ENCODE peak calls at places on chromosomes 5 and 9, in ten cellular contexts. One of them, this sample, is unnamed. For H3K27me3 and H3K36me3, the result is how much of the 10 kb centered on the place peaks cover.

GRCh38 chr9:10366171-10366779 is 246.5 kb downstream of the PTPRD start:
- DNase-seq in H1: no peak
- DNase-seq in aorta: no peak
- DNase-seq in adrenal gland: no peak
- DNase-seq in transverse colon: no peak
- DNase-seq in SK-N-SH: peak
- DNase-seq in kidney epithelial cell: no peak
- DNase-seq in bronchial epithelial cell: peak
- DNase-seq in HCT116: peak
- DNase-seq in heart right ventricle: no peak
- DNase-seq in this sample: no peak

GRCh38 chr9:75046725-75047345 is 18.7 kb upstream of the CARNMT1 start:
- DNase-seq in H1: no peak
- DNase-seq in aorta: no peak
- DNase-seq in adrenal gland: no peak
- DNase-seq in transverse colon: no peak
- DNase-seq in SK-N-SH: no peak
- DNase-seq in kidney epithelial cell: no peak
- DNase-seq in bronchial epithelial cell: no peak
- DNase-seq in HCT116: no peak
- DNase-seq in heart right ventricle: no peak
- DNase-seq in this sample: no peak

GRCh38 chr5:144203750-144204596 is 33.3 kb downstream of the KCTD16 start:
- DNase-seq in H1: peak
- DNase-seq in aorta: no peak
- DNase-seq in adrenal gland: peak
- DNase-seq in transverse colon: peak
- DNase-seq in SK-N-SH: peak
- DNase-seq in kidney epithelial cell: no peak
- DNase-seq in bronchial epithelial cell: peak
- DNase-seq in HCT116: peak
- DNase-seq in heart right ventricle: no peak
- DNase-seq in this sample: peak

GRCh38 chr5:146722361-146722779 is 156.2 kb downstream of the PPP2R2B start:
- DNase-seq in H1: no peak
- DNase-seq in aorta: no peak
- DNase-seq in adrenal gland: no peak
- DNase-seq in transverse colon: no peak
- DNase-seq in SK-N-SH: no peak
- DNase-seq in kidney epithelial cell: no peak
- DNase-seq in bronchial epithelial cell: peak
- DNase-seq in HCT116: no peak
- DNase-seq in heart right ventricle: no peak
- DNase-seq in this sample: no peak

GRCh38 chr5:155260798-155261197 is 247.2 kb downstream of the KIF4B start:
- DNase-seq in H1: peak
- DNase-seq in aorta: no peak
- DNase-seq in adrenal gland: no peak
- DNase-seq in transverse colon: no peak
- DNase-seq in SK-N-SH: peak
- DNase-seq in kidney epithelial cell: no peak
- DNase-seq in bronchial epithelial cell: no peak
- DNase-seq in HCT116: peak
- DNase-seq in heart right ventricle: no peak
- DNase-seq in this sample: no peak

GRCh38 chr5:43033845-43034590 is 6.1 kb downstream of the ANXA2R start:
- DNase-seq in H1: peak
- DNase-seq in aorta: no peak
- DNase-seq in adrenal gland: no peak
- DNase-seq in transverse colon: no peak
- DNase-seq in SK-N-SH: no peak
- DNase-seq in kidney epithelial cell: no peak
- DNase-seq in bronchial epithelial cell: no peak
- DNase-seq in HCT116: no peak
- DNase-seq in heart right ventricle: no peak
- DNase-seq in this sample: no peak

GRCh38 chr5:15702102-15702501 is 202.1 kb downstream of the FBXL7 start:
- DNase-seq in H1: no peak
- DNase-seq in aorta: no peak
- DNase-seq in adrenal gland: peak
- DNase-seq in transverse colon: no peak
- DNase-seq in SK-N-SH: no peak
- DNase-seq in kidney epithelial cell: peak
- DNase-seq in bronchial epithelial cell: peak
- DNase-seq in HCT116: no peak
- DNase-seq in heart right ventricle: no peak
- DNase-seq in this sample: no peak

GRCh38 chr5:97266576-97266975 is 83.5 kb upstream of the RIOK2 start:
- DNase-seq in H1: no peak
- DNase-seq in aorta: no peak
- DNase-seq in adrenal gland: no peak
- DNase-seq in transverse colon: no peak
- DNase-seq in SK-N-SH: no peak
- DNase-seq in kidney epithelial cell: no peak
- DNase-seq in bronchial epithelial cell: no peak
- DNase-seq in HCT116: no peak
- DNase-seq in heart right ventricle: peak
- DNase-seq in this sample: no peak

GRCh38 chr5:62284946-62285891 is 20.8 kb upstream of the KIF2A start:
- DNase-seq in H1: no peak
- DNase-seq in aorta: no peak
- DNase-seq in adrenal gland: no peak
- DNase-seq in transverse colon: no peak
- DNase-seq in SK-N-SH: no peak
- DNase-seq in kidney epithelial cell: no peak
- DNase-seq in bronchial epithelial cell: no peak
- DNase-seq in HCT116: no peak
- DNase-seq in heart right ventricle: no peak
- DNase-seq in this sample: no peak

GRCh38 chr5:142548739-142549275 is 137.1 kb downstream of the FGF1 start:
- DNase-seq in H1: peak
- DNase-seq in aorta: no peak
- DNase-seq in adrenal gland: peak
- DNase-seq in transverse colon: peak
- DNase-seq in SK-N-SH: peak
- DNase-seq in kidney epithelial cell: peak
- DNase-seq in bronchial epithelial cell: peak
- DNase-seq in HCT116: peak
- DNase-seq in heart right ventricle: peak
- DNase-seq in this sample: peak

GRCh38 chr5:7848296-7848695 is 2.6 kb downstream of the CFAP90 start:
- DNase-seq in H1: no peak
- DNase-seq in aorta: no peak
- DNase-seq in adrenal gland: no peak
- DNase-seq in transverse colon: no peak
- DNase-seq in SK-N-SH: no peak
- DNase-seq in kidney epithelial cell: no peak
- DNase-seq in bronchial epithelial cell: no peak
- DNase-seq in HCT116: no peak
- DNase-seq in heart right ventricle: no peak
- DNase-seq in this sample: no peak

GRCh38 chr5:16934123-16934522 is 2.0 kb downstream of the MYO10 start:
- DNase-seq in H1: peak
- DNase-seq in aorta: no peak
- DNase-seq in adrenal gland: peak
- DNase-seq in transverse colon: peak
- DNase-seq in SK-N-SH: peak
- DNase-seq in kidney epithelial cell: no peak
- DNase-seq in bronchial epithelial cell: peak
- DNase-seq in HCT116: peak
- DNase-seq in heart right ventricle: peak
- DNase-seq in this sample: no peak

GRCh38 chr9:113403651-113404050 is 2.6 kb upstream of the ALAD start:
- DNase-seq in H1: no peak
- DNase-seq in aorta: no peak
- DNase-seq in adrenal gland: no peak
- DNase-seq in transverse colon: no peak
- DNase-seq in SK-N-SH: no peak
- DNase-seq in kidney epithelial cell: no peak
- DNase-seq in bronchial epithelial cell: no peak
- DNase-seq in HCT116: no peak
- DNase-seq in heart right ventricle: no peak
- DNase-seq in this sample: no peak

GRCh38 chr9:95048225-95049087 is 269.1 kb downstream of the FANCC start:
- DNase-seq in H1: peak
- DNase-seq in aorta: peak
- DNase-seq in adrenal gland: peak
- DNase-seq in transverse colon: peak
- DNase-seq in SK-N-SH: peak
- DNase-seq in kidney epithelial cell: no peak
- DNase-seq in bronchial epithelial cell: peak
- DNase-seq in HCT116: no peak
- DNase-seq in heart right ventricle: peak
- DNase-seq in this sample: no peak

GRCh38 chr5:138459311-138459710 is 6.0 kb upstream of the EGR1 start:
- DNase-seq in H1: no peak
- DNase-seq in aorta: peak
- DNase-seq in adrenal gland: no peak
- DNase-seq in transverse colon: peak
- DNase-seq in SK-N-SH: no peak
- DNase-seq in kidney epithelial cell: no peak
- DNase-seq in bronchial epithelial cell: no peak
- DNase-seq in HCT116: no peak
- DNase-seq in heart right ventricle: peak
- DNase-seq in this sample: no peak

GRCh38 chr9:74783408-74783807 is 104.3 kb downstream of the TRPM6 start:
- DNase-seq in H1: no peak
- DNase-seq in aorta: no peak
- DNase-seq in adrenal gland: no peak
- DNase-seq in transverse colon: no peak
- DNase-seq in SK-N-SH: no peak
- DNase-seq in kidney epithelial cell: peak
- DNase-seq in bronchial epithelial cell: peak
- DNase-seq in HCT116: no peak
- DNase-seq in heart right ventricle: no peak
- DNase-seq in this sample: peak

GRCh38 chr9:129746092-129746760 is 6.6 kb downstream of the PTGES start:
- DNase-seq in H1: no peak
- DNase-seq in aorta: no peak
- DNase-seq in adrenal gland: no peak
- DNase-seq in transverse colon: no peak
- DNase-seq in SK-N-SH: no peak
- DNase-seq in kidney epithelial cell: no peak
- DNase-seq in bronchial epithelial cell: no peak
- DNase-seq in HCT116: no peak
- DNase-seq in heart right ventricle: no peak
- DNase-seq in this sample: no peak

GRCh38 chr5:84091400-84091799 is 293.3 kb downstream of the EDIL3 start:
- DNase-seq in H1: no peak
- DNase-seq in aorta: no peak
- DNase-seq in adrenal gland: no peak
- DNase-seq in transverse colon: no peak
- DNase-seq in SK-N-SH: no peak
- DNase-seq in kidney epithelial cell: no peak
- DNase-seq in bronchial epithelial cell: no peak
- DNase-seq in HCT116: no peak
- DNase-seq in heart right ventricle: no peak
- DNase-seq in this sample: no peak

DNA sequence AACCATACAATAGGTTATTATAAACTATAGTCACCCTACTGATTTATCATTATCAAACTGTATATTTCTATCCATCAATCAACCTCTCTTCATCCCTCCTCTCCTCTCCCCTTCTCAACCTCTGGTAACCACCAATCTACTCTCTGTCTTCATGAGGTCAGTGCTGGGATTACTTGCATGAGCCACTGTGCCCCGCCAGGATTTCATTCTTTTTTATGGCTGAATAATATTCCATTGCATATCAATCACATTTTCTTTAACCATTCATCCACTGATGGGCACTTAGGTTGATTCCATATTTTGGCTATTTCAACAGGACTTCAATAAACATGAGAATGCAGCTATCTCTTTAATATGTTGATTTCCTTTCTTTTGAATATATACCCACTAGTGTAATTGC is 10.8 kb upstream of the PURA start:
- DNase-seq in H1: no peak
- DNase-seq in aorta: no peak
- DNase-seq in adrenal gland: no peak
- DNase-seq in transverse colon: no peak
- DNase-seq in SK-N-SH: no peak
- DNase-seq in kidney epithelial cell: no peak
- DNase-seq in bronchial epithelial cell: no peak
- DNase-seq in HCT116: no peak
- DNase-seq in heart right ventricle: no peak
- DNase-seq in this sample: no peak
- H3K27me3 ChIP-seq in H1: under half
- H3K27me3 ChIP-seq in aorta: under half
- H3K27me3 ChIP-seq in adrenal gland: under half
- H3K27me3 ChIP-seq in transverse colon: under half
- H3K27me3 ChIP-seq in SK-N-SH: under half
- H3K27me3 ChIP-seq in kidney epithelial cell: under half
- H3K27me3 ChIP-seq in bronchial epithelial cell: under half
- H3K27me3 ChIP-seq in HCT116: under half
- H3K27me3 ChIP-seq in heart right ventricle: under half
- H3K27me3 ChIP-seq in this sample: under half

DNA sequence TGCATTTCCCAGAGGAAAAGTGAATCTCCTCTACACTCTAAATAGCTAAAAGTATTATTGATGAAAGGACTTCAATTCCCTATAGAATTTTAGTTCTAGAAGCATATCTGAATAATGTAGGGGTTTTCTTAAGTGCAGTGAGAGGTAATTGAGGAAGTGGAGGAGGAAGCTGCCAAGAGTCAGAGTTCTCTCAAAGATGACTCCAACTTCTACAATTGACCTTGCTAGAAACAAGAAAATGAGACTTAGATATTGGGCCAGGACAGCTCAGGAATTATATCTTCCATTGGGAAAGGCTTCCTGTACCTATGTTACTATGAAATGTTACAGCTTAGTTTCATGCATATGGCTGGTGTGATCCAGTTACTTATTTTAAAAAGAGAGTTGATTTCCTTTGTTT is 10.4 kb upstream of the F2R start:
- DNase-seq in H1: no peak
- DNase-seq in aorta: no peak
- DNase-seq in adrenal gland: no peak
- DNase-seq in transverse colon: no peak
- DNase-seq in SK-N-SH: no peak
- DNase-seq in kidney epithelial cell: no peak
- DNase-seq in bronchial epithelial cell: no peak
- DNase-seq in HCT116: no peak
- DNase-seq in heart right ventricle: no peak
- DNase-seq in this sample: no peak
- H3K36me3 ChIP-seq in H1: under half
- H3K36me3 ChIP-seq in aorta: under half
- H3K36me3 ChIP-seq in adrenal gland: under half
- H3K36me3 ChIP-seq in transverse colon: under half
- H3K36me3 ChIP-seq in SK-N-SH: under half
- H3K36me3 ChIP-seq in kidney epithelial cell: under half
- H3K36me3 ChIP-seq in bronchial epithelial cell: under half
- H3K36me3 ChIP-seq in HCT116: under half
- H3K36me3 ChIP-seq in heart right ventricle: under half
- H3K36me3 ChIP-seq in this sample: under half

GRCh38 chr9:136354592-136355085 is 8.9 kb downstream of the DNLZ start:
- DNase-seq in H1: no peak
- DNase-seq in aorta: no peak
- DNase-seq in adrenal gland: peak
- DNase-seq in transverse colon: peak
- DNase-seq in SK-N-SH: no peak
- DNase-seq in kidney epithelial cell: no peak
- DNase-seq in bronchial epithelial cell: peak
- DNase-seq in HCT116: no peak
- DNase-seq in heart right ventricle: peak
- DNase-seq in this sample: no peak
- H3K4me3 ChIP-seq in H1: no peak
- H3K4me3 ChIP-seq in aorta: no peak
- H3K4me3 ChIP-seq in adrenal gland: no peak
- H3K4me3 ChIP-seq in transverse colon: no peak
- H3K4me3 ChIP-seq in SK-N-SH: no peak
- H3K4me3 ChIP-seq in kidney epithelial cell: no peak
- H3K4me3 ChIP-seq in bronchial epithelial cell: no peak
- H3K4me3 ChIP-seq in HCT116: no peak
- H3K4me3 ChIP-seq in heart right ventricle: no peak
- H3K4me3 ChIP-seq in this sample: no peak

GRCh38 chr9:37730840-37731239 is 22.8 kb upstream of the TRMT10B start:
- DNase-seq in H1: no peak
- DNase-seq in aorta: no peak
- DNase-seq in adrenal gland: no peak
- DNase-seq in transverse colon: no peak
- DNase-seq in SK-N-SH: no peak
- DNase-seq in kidney epithelial cell: no peak
- DNase-seq in bronchial epithelial cell: no peak
- DNase-seq in HCT116: no peak
- DNase-seq in heart right ventricle: no peak
- DNase-seq in this sample: no peak
- H3K27me3 ChIP-seq in H1: under half
- H3K27me3 ChIP-seq in aorta: under half
- H3K27me3 ChIP-seq in adrenal gland: under half
- H3K27me3 ChIP-seq in transverse colon: under half
- H3K27me3 ChIP-seq in SK-N-SH: under half
- H3K27me3 ChIP-seq in kidney epithelial cell: under half
- H3K27me3 ChIP-seq in bronchial epithelial cell: under half
- H3K27me3 ChIP-seq in HCT116: under half
- H3K27me3 ChIP-seq in heart right ventricle: under half
- H3K27me3 ChIP-seq in this sample: under half